ENCODE peak calls at places on chromosomes 3 and 15, in six cellular contexts. B is MCF 10A, C is NCI-H1092 treated with DMSO at 0.1 percent for 48 hours, K is breast epithelium, Y is cardiac muscle cell, Z is heart left ventricle. U is an unnamed sample.

GRCh38 chr3:21672303-21672702 is 78.7 kb downstream of the ZNF385D start:
- DNase-seq in B (peak; percentile 77), C (no peak), K (no peak), Y (peak; percentile 63), Z (no peak), U (no peak)

GRCh38 chr15:68337826-68338225 is 60.3 kb downstream of the FEM1B start:
- DNase-seq in B (peak; percentile 91), C (no peak), K (no peak), Y (no peak), Z (no peak), U (no peak)

GRCh38 chr3:29281265-29282228 is 676 bp downstream of the RBMS3 start:
- DNase-seq in B (peak; percentile 59), C (no peak), K (no peak), Y (peak; percentile 71), Z (peak; percentile 39), U (peak; percentile 69)

GRCh38 chr15:40229956-40230355 is 8.9 kb upstream of the PAK6 start:
- DNase-seq in B (no peak), C (no peak), K (no peak), Y (no peak), Z (no peak), U (no peak)

GRCh38 chr3:38264779-38265178 is 833 bp upstream of the SLC22A13 start:
- DNase-seq in B (no peak), C (no peak), K (no peak), Y (no peak), Z (no peak), U (no peak)

GRCh38 chr3:69856965-69857364 is 117.7 kb downstream of the MITF start:
- DNase-seq in B (no peak), C (no peak), K (no peak), Y (no peak), Z (no peak), U (no peak)

GRCh38 chr15:96181873-96182301 is 148.6 kb upstream of the NR2F2 start:
- DNase-seq in B (peak; percentile 64), C (no peak), K (no peak), Y (peak; percentile 94), Z (peak; percentile 63), U (peak; percentile 85)

GRCh38 chr3:167882057-167882667 is 146.6 kb downstream of the SERPINI1 start:
- DNase-seq in B (peak; percentile 62), C (peak; percentile 70), K (no peak), Y (peak; percentile 72), Z (no peak), U (no peak)

GRCh38 chr15:43954181-43954621 is 127.4 kb downstream of the WDR76 start:
- DNase-seq in B (no peak), C (no peak), K (no peak), Y (no peak), Z (no peak), U (no peak)

GRCh38 chr3:133268772-133269171 is 131.1 kb upstream of the BFSP2 start:
- DNase-seq in B (no peak), C (peak; percentile 90), K (no peak), Y (no peak), Z (no peak), U (no peak)

GRCh38 chr15:75454471-75455418 is 3.3 kb upstream of the SIN3A start:
- DNase-seq in B (no peak), C (peak; percentile 64), K (peak; percentile 61), Y (no peak), Z (peak; percentile 48), U (peak; percentile 89)

GRCh38 chr15:89114974-89115373 is 26.7 kb downstream of the ABHD2 start:
- DNase-seq in B (no peak), C (peak; percentile 56), K (no peak), Y (peak; percentile 76), Z (no peak), U (no peak)

GRCh38 chr3:194269610-194270145 is 81.5 kb downstream of the CPN2 start:
- DNase-seq in B (no peak), C (no peak), K (peak; percentile 83), Y (peak; percentile 95), Z (peak; percentile 93), U (peak; percentile 93)

U was measured in sigmoid colon.